ENCODE peak calls at places on chromosome 18, in ten cellular contexts. D is GM23338; V is DND-41; W is HCT116; E is thoracic aorta; T is CD8-positive, alpha-beta T cell; S is CD4-positive, alpha-beta T cell; G is IMR-90; R is OCI-LY7; Q is neural progenitor cell. I is an unnamed sample.

GRCh38 chr18:75478996-75479870 is 51.7 kb upstream of the SMIM21 start:
- DNase-seq in Q (peak; percentile 58), R (peak; percentile 24), S (no peak), W (peak; percentile 51), E (no peak), D (peak; percentile 63), T (no peak), V (peak; percentile 7), G (peak; percentile 59), I (no peak)

GRCh38 chr18:60966876-60967275 is 366.4 kb upstream of the CDH20 start:
- DNase-seq in W (no peak), V (no peak), S (no peak), G (no peak), D (no peak), E (no peak), T (no peak), R (no peak), Q (no peak), I (no peak)

GRCh38 chr18:11148655-11149440 is 521 bp downstream of the PIEZO2 start:
- DNase-seq in S (no peak), R (no peak), D (peak; percentile 60), Q (peak; percentile 49), G (no peak), V (no peak), T (no peak), E (no peak), W (no peak), I (no peak)

GRCh38 chr18:5646739-5647138 is 102.9 kb upstream of the EPB41L3 start:
- DNase-seq in V (no peak), E (no peak), G (no peak), D (no peak), T (no peak), R (no peak), W (no peak), Q (no peak), S (no peak), I (no peak)

GRCh38 chr18:45783097-45784075 is 42.1 kb upstream of the SIGLEC15 start:
- DNase-seq in Q (peak; percentile 50), R (no peak), T (no peak), S (no peak), W (no peak), D (peak; percentile 71), V (no peak), G (peak; percentile 78), E (no peak), I (no peak)

GRCh38 chr18:44602845-44603244 is 77.8 kb upstream of the SETBP1 start:
- DNase-seq in T (no peak), G (no peak), S (no peak), E (no peak), V (no peak), W (no peak), Q (no peak), D (no peak), R (no peak), I (no peak)

GRCh38 chr18:21933931-21934765 is 193.6 kb downstream of the MIB1 start:
- DNase-seq in G (no peak), R (no peak), T (no peak), W (no peak), S (no peak), V (no peak), Q (peak; percentile 56), E (no peak), D (peak; percentile 76), I (no peak)

GRCh38 chr18:79695269-79695668 is 15.7 kb downstream of the CTDP1 start:
- DNase-seq in T (no peak), E (no peak), V (no peak), R (no peak), G (peak; percentile 52), W (no peak), Q (no peak), D (no peak), S (no peak), I (no peak)

GRCh38 chr18:5196253-5197031 is 615 bp downstream of the AKAIN1 start:
- DNase-seq in V (no peak), E (no peak), Q (peak; percentile 72), S (no peak), D (peak; percentile 74), T (no peak), G (no peak), W (no peak), R (no peak), I (no peak)

GRCh38 chr18:9707381-9708056 is 582 bp upstream of the RAB31 start:
- DNase-seq in R (no peak), S (no peak), W (no peak), Q (no peak), G (peak; percentile 45), V (no peak), E (no peak), D (peak; percentile 24), T (no peak), I (no peak)

GRCh38 chr18:79778291-79778791 is 19.4 kb upstream of the KCNG2 start:
- DNase-seq in R (no peak), S (no peak), E (no peak), W (no peak), D (no peak), T (no peak), V (no peak), Q (no peak), G (no peak), I (peak; percentile 83)

GRCh38 chr18:28412521-28412920 is 235.6 kb upstream of the CDH2 start:
- DNase-seq in T (no peak), D (no peak), Q (no peak), W (no peak), V (no peak), R (no peak), S (no peak), G (no peak), E (no peak), I (no peak)

GRCh38 chr18:25830787-25831186 is 259.6 kb downstream of the SS18 start:
- DNase-seq in V (no peak), D (no peak), R (no peak), E (no peak), W (no peak), S (no peak), T (no peak), G (peak; percentile 82), Q (no peak), I (no peak)

GRCh38 chr18:3060667-3061580 is 48.0 kb upstream of the LPIN2 start:
- DNase-seq in V (peak; percentile 65), Q (no peak), T (peak; percentile 33), G (no peak), S (peak; percentile 40), R (peak; percentile 29), E (no peak), W (no peak), D (no peak), I (no peak)

DNA sequence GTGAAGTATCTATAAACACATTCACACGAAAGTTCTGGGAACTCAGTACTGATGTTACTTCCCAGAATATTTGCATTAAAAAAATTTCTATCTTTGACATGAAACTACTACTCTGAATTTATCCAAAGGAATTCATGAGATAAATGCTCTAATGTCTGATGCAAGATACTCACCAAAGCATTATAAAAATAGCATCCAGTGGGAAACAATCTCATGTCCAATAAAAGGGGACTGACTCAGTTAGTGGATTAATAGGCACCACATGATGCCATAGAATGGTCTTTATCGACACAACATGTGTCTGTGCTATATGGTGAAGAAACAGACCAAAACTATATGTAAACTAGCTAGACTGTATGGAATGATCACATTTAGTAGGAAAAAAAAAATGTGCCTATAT is 33.9 kb downstream of the LAMA3 start:
- DNase-seq in W (no peak), T (no peak), V (no peak), R (no peak), S (no peak), G (peak; percentile 69), E (no peak), Q (no peak), D (no peak), I (no peak)
- H3K27ac ChIP-seq in W (no peak overlapping the region), T (no peak overlapping the region), V (no peak overlapping the region), R (no peak overlapping the region), S (no peak overlapping the region), G (no peak overlapping the region), E (no peak overlapping the region), Q (no peak overlapping the region), D (no peak overlapping the region), I (no peak overlapping the region)

DNA sequence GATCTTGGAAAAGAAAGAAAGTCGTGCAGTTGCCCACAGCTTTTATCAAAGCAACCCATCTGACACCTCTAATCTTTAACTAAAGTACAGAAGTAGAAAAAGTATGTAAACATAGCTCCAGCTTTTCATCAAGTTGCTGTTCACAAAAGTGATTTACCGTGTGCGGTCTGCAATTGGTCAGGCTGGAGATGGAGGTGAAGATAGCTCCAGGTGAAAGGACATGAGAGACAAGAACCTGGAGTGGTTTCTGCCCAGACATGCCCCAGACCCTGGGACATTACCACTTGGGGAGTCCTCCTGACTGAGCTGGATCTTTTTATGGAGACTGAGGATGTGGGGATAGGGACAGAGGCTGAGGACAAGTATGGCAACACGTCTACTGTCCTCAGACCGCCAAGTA is 82.7 kb downstream of the LAMA1 start:
- DNase-seq in G (no peak), V (no peak), D (no peak), S (no peak), T (no peak), W (no peak), E (no peak), Q (no peak), R (no peak), I (no peak)
- H3K27ac ChIP-seq in G (no peak overlapping the region), V (no peak overlapping the region), D (no peak overlapping the region), S (no peak overlapping the region), T (no peak overlapping the region), W (no peak overlapping the region), E (no peak overlapping the region), Q (no peak overlapping the region), R (no peak overlapping the region), I (no peak overlapping the region)

DNA sequence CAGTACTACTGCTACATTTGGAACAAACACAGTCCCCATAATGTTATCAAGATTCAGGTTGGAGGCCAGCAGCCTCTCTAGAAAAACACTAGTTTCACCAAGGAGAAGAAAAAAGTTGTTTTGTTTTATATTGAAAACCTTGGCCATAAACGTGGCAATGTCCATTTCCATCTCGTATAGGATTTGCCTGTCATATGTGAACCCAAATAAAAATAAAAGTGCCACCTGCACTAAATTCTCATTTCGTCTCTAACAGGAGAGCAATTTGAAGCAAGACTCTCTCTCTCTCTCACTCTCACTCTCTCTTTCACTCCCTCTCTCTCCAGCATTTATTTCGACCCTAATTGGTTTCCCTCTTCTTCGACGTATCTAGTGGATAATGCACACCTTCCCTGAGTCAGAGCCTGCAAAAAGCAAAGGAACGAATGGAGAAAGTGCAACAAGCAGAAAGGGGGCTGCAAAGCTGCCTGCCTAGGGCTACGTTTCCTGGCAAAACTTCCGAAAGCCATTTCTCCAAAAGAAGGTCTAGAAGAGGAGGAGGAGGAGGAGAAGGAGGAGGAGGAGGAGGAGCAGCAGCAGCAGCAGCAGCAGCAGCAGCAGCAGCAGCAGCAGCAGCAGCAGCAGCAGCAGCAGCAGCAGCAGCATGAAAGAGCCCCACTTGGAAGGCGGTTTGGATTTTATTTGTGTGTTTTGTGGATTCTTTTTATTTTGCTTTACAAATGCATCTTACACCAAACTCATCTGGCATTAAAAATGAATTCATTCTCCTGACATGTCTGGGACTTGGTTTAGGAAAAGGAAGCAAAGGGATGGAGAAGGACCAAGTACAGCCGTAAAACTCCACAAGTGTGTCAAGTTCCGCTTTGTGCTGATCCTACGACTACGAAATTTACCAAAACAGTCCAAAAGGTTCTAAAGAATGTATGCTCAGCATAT is 2.1 kb downstream of the TCF4 start:
- DNase-seq in R (peak; percentile 9), V (no peak), W (no peak), E (no peak), T (no peak), G (peak; percentile 35), Q (peak; percentile 27), S (no peak), D (peak; percentile 25), I (no peak)
- H3K27ac ChIP-seq in R (peak overlapping the region; percentile 59), V (no peak overlapping the region), W (no peak overlapping the region), E (peak overlapping the region; percentile 36), T (no peak overlapping the region), G (peak overlapping the region; percentile 96), Q (peak overlapping the region; percentile 74), S (no peak overlapping the region), D (peak overlapping the region; percentile 78), I (peak overlapping the region; percentile 87)

GRCh38 chr18:13165636-13166423 is 52.7 kb upstream of the LDLRAD4 start:
- DNase-seq in T (no peak), E (no peak), W (no peak), D (peak; percentile 41), V (peak; percentile 21), G (no peak), Q (peak; percentile 7), R (no peak), S (no peak), I (no peak)
- H3K27ac ChIP-seq in T (no peak overlapping the region), E (no peak overlapping the region), W (no peak overlapping the region), D (no peak overlapping the region), V (no peak overlapping the region), G (no peak overlapping the region), Q (no peak overlapping the region), R (no peak overlapping the region), S (no peak overlapping the region), I (no peak overlapping the region)

I was measured in upper lobe of left lung.